ENCODE peak calls at places on chromosome 9, in nine cellular contexts. G is NCI-H2107; V is caudate nucleus; N is cardiac fibroblast; I is HFF-Myc; D is nephron progenitor cell; K is activated naive CD8-positive, alpha-beta T cell treated with anti-CD3 and anti-CD28 coated beads, Interleukin-2, amount 10 ng/mL, durations not matched to agents 7 days and 5 days; Y is smooth muscle cell of the brain vasculature; L is cortex of kidney. X is an unnamed sample.

GRCh38 chr9:99433555-99433954 is 211.5 kb downstream of the SEC61B start:
- DNase-seq in Y (no peak), N (peak), V (no peak), K (peak), L (no peak), I (peak), D (no peak), G (no peak), X (peak)

GRCh38 chr9:133333566-133333965 is 2.4 kb downstream of the SURF6 start:
- DNase-seq in N (no peak), K (peak), I (no peak), D (no peak), Y (no peak), L (no peak), V (no peak), G (no peak), X (no peak)

GRCh38 chr9:138066049-138066448 is 188.5 kb downstream of the CACNA1B start:
- DNase-seq in D (no peak), Y (no peak), V (no peak), L (no peak), I (no peak), K (no peak), G (no peak), N (no peak), X (no peak)

GRCh38 chr9:95204710-95205109 is 112.8 kb downstream of the FANCC start:
- DNase-seq in L (no peak), K (no peak), G (no peak), N (no peak), V (no peak), Y (no peak), I (no peak), D (no peak), X (no peak)

GRCh38 chr9:124485936-124486335 is 21.3 kb downstream of the NR5A1 start:
- DNase-seq in D (no peak), L (no peak), N (no peak), G (no peak), I (no peak), V (no peak), K (no peak), Y (no peak), X (no peak)

GRCh38 chr9:92609142-92609500 is 60.8 kb downstream of the IPPK start:
- DNase-seq in Y (no peak), K (no peak), N (peak), D (no peak), G (peak), V (no peak), I (peak), L (no peak), X (no peak)

GRCh38 chr9:14238518-14238917 is 75.4 kb downstream of the NFIB start:
- DNase-seq in G (no peak), K (no peak), D (no peak), V (no peak), L (no peak), Y (no peak), N (peak), I (no peak), X (peak)

GRCh38 chr9:93120846-93121315 is 13.2 kb downstream of the NINJ1 start:
- DNase-seq in V (no peak), I (no peak), G (no peak), K (peak), Y (no peak), N (no peak), L (no peak), D (no peak), X (no peak)

GRCh38 chr9:110575169-110575568 is 4.4 kb downstream of the SVEP1 start:
- DNase-seq in D (no peak), L (no peak), G (no peak), N (no peak), Y (no peak), I (no peak), V (no peak), K (no peak), X (no peak)

GRCh38 chr9:95239071-95239470 is 78.4 kb downstream of the FANCC start:
- DNase-seq in L (no peak), K (no peak), G (no peak), D (no peak), I (no peak), N (no peak), V (no peak), Y (no peak), X (no peak)

GRCh38 chr9:86648828-86649170 is 294.6 kb upstream of the TUT7 start:
- DNase-seq in Y (no peak), N (no peak), K (no peak), V (no peak), L (no peak), G (no peak), I (no peak), D (no peak), X (no peak)

GRCh38 chr9:133584559-133585476 is 24.4 kb downstream of the FAM163B start:
- DNase-seq in V (no peak), L (no peak), K (no peak), D (no peak), Y (no peak), N (no peak), I (no peak), G (peak), X (no peak)

GRCh38 chr9:115992834-115993233 is 160.8 kb upstream of the PAPPA start:
- DNase-seq in D (no peak), I (no peak), Y (no peak), K (no peak), N (peak), V (no peak), G (no peak), L (no peak), X (peak)

GRCh38 chr9:133839822-133840329 is 101.7 kb upstream of the SARDH start:
- DNase-seq in I (no peak), N (peak), V (no peak), Y (no peak), D (no peak), G (no peak), L (no peak), K (no peak), X (peak)

GRCh38 chr9:124309665-124310064 is 51.9 kb downstream of the NEK6 start:
- DNase-seq in I (peak), L (no peak), D (no peak), Y (peak), N (peak), K (no peak), V (no peak), G (no peak), X (peak)

GRCh38 chr9:81609782-81610738 is 79.3 kb downstream of the TLE1 start:
- DNase-seq in I (no peak), D (no peak), N (peak), Y (no peak), L (no peak), V (peak), G (no peak), K (no peak), X (peak)

GRCh38 chr9:108496866-108497265 is 358.9 kb downstream of the ACTL7B start:
- DNase-seq in N (no peak), I (no peak), Y (no peak), G (no peak), V (no peak), D (no peak), L (no peak), K (no peak), X (no peak)

GRCh38 chr9:96040591-96041461 is 165.3 kb downstream of the ERCC6L2 start:
- DNase-seq in I (no peak), L (no peak), G (no peak), V (no peak), N (no peak), Y (no peak), K (no peak), D (no peak), X (no peak)

GRCh38 chr9:36441966-36442365 is 41.9 kb upstream of the RNF38 start:
- DNase-seq in I (no peak), K (no peak), N (no peak), D (no peak), Y (no peak), G (no peak), L (no peak), V (no peak), X (peak)

GRCh38 chr9:38641985-38642864 is 21.8 kb upstream of the ANKRD18A start:
- DNase-seq in D (peak), V (no peak), K (no peak), N (peak), Y (peak), G (peak), L (no peak), I (no peak), X (peak)

GRCh38 chr9:87812375-87813118 is 70.1 kb upstream of the SPATA31E1 start:
- DNase-seq in N (peak), L (no peak), V (no peak), D (no peak), G (no peak), K (no peak), Y (no peak), I (peak), X (peak)

GRCh38 chr9:77648458-77649108 is 461 bp upstream of the GNA14 start:
- DNase-seq in N (peak), I (no peak), V (peak), L (no peak), G (peak), Y (no peak), K (no peak), D (no peak), X (peak)

GRCh38 chr9:110472111-110472510 is 107.4 kb downstream of the SVEP1 start:
- DNase-seq in G (no peak), K (no peak), V (no peak), I (no peak), Y (no peak), L (no peak), D (no peak), N (no peak), X (no peak)

GRCh38 chr9:27749838-27750237 is 176.6 kb upstream of the C9orf72 start:
- DNase-seq in D (no peak), I (no peak), L (no peak), K (no peak), N (peak), G (no peak), Y (no peak), V (no peak), X (no peak)

X was measured in choroid plexus epithelial cell.